ENCODE peak calls at places on chromosomes 7 and 10, in six cellular contexts. One of them, this sample, is unnamed.

GRCh38 chr7:80614911-80615310 is 23.5 kb upstream of the CD36 start:
- DNase-seq in upper lobe of right lung: no peak
- DNase-seq in CD8-positive, alpha-beta T cell: no peak
- DNase-seq in hepatocyte: no peak
- DNase-seq in Panc1: no peak
- DNase-seq in stomach: no peak
- DNase-seq in this sample: no peak

GRCh38 chr10:132457328-132458070 is 60.5 kb downstream of the PWWP2B start:
- DNase-seq in stomach: no peak
- DNase-seq in Panc1: no peak
- DNase-seq in CD8-positive, alpha-beta T cell: no peak
- DNase-seq in upper lobe of right lung: no peak
- DNase-seq in hepatocyte: no peak
- DNase-seq in this sample: no peak

GRCh38 chr10:126536148-126536547 is 134.3 kb downstream of the C10orf90 start:
- DNase-seq in Panc1: no peak
- DNase-seq in CD8-positive, alpha-beta T cell: no peak
- DNase-seq in upper lobe of right lung: no peak
- DNase-seq in stomach: no peak
- DNase-seq in hepatocyte: peak; percentile 32
- DNase-seq in this sample: no peak

GRCh38 chr7:55545496-55545895 is 26.8 kb downstream of the VOPP1 start:
- DNase-seq in CD8-positive, alpha-beta T cell: no peak
- DNase-seq in hepatocyte: no peak
- DNase-seq in upper lobe of right lung: no peak
- DNase-seq in Panc1: no peak
- DNase-seq in stomach: no peak
- DNase-seq in this sample: no peak

GRCh38 chr10:24363070-24363469 is 154.1 kb downstream of the KIAA1217 start:
- DNase-seq in upper lobe of right lung: no peak
- DNase-seq in Panc1: no peak
- DNase-seq in hepatocyte: no peak
- DNase-seq in CD8-positive, alpha-beta T cell: no peak
- DNase-seq in stomach: no peak
- DNase-seq in this sample: no peak

GRCh38 chr10:27625452-27626345 is 119.9 kb downstream of the MKX start:
- DNase-seq in upper lobe of right lung: no peak
- DNase-seq in CD8-positive, alpha-beta T cell: no peak
- DNase-seq in stomach: no peak
- DNase-seq in hepatocyte: no peak
- DNase-seq in Panc1: no peak
- DNase-seq in this sample: no peak

GRCh38 chr10:125708971-125709503 is 10.5 kb upstream of the EDRF1 start:
- DNase-seq in stomach: no peak
- DNase-seq in CD8-positive, alpha-beta T cell: no peak
- DNase-seq in upper lobe of right lung: no peak
- DNase-seq in Panc1: no peak
- DNase-seq in hepatocyte: no peak
- DNase-seq in this sample: no peak

GRCh38 chr10:124996127-124996853 is 54.4 kb downstream of the ZRANB1 start:
- DNase-seq in upper lobe of right lung: no peak
- DNase-seq in stomach: no peak
- DNase-seq in hepatocyte: no peak
- DNase-seq in Panc1: no peak
- DNase-seq in CD8-positive, alpha-beta T cell: no peak
- DNase-seq in this sample: peak; percentile 26

GRCh38 chr7:66145404-66145843 is 30.8 kb downstream of the CRCP start:
- DNase-seq in CD8-positive, alpha-beta T cell: no peak
- DNase-seq in stomach: peak; percentile 36
- DNase-seq in Panc1: no peak
- DNase-seq in hepatocyte: no peak
- DNase-seq in upper lobe of right lung: peak; percentile 67
- DNase-seq in this sample: no peak

GRCh38 chr10:94102436-94102835 is 108.7 kb downstream of the PLCE1 start:
- DNase-seq in CD8-positive, alpha-beta T cell: no peak
- DNase-seq in upper lobe of right lung: no peak
- DNase-seq in stomach: no peak
- DNase-seq in Panc1: no peak
- DNase-seq in hepatocyte: no peak
- DNase-seq in this sample: no peak

GRCh38 chr10:55629792-55630490 is 731.1 kb downstream of the ZWINT start:
- DNase-seq in stomach: peak; percentile 55
- DNase-seq in hepatocyte: peak; percentile 77
- DNase-seq in Panc1: peak; percentile 13
- DNase-seq in upper lobe of right lung: peak; percentile 64
- DNase-seq in CD8-positive, alpha-beta T cell: no peak
- DNase-seq in this sample: no peak

GRCh38 chr10:99983280-99983988 is 26.3 kb downstream of the DNMBP start:
- DNase-seq in CD8-positive, alpha-beta T cell: no peak
- DNase-seq in upper lobe of right lung: no peak
- DNase-seq in Panc1: no peak
- DNase-seq in stomach: no peak
- DNase-seq in hepatocyte: peak; percentile 52
- DNase-seq in this sample: no peak

GRCh38 chr7:43294080-43294630 is 181.7 kb downstream of the HECW1 start:
- DNase-seq in hepatocyte: peak; percentile 65
- DNase-seq in Panc1: no peak
- DNase-seq in CD8-positive, alpha-beta T cell: no peak
- DNase-seq in upper lobe of right lung: no peak
- DNase-seq in stomach: no peak
- DNase-seq in this sample: no peak

GRCh38 chr7:14054125-14054524 is 64.7 kb upstream of the ETV1 start:
- DNase-seq in stomach: no peak
- DNase-seq in CD8-positive, alpha-beta T cell: no peak
- DNase-seq in upper lobe of right lung: no peak
- DNase-seq in hepatocyte: no peak
- DNase-seq in Panc1: no peak
- DNase-seq in this sample: no peak

GRCh38 chr7:47493971-47494370 is 87.9 kb downstream of the TNS3 start:
- DNase-seq in hepatocyte: no peak
- DNase-seq in stomach: no peak
- DNase-seq in CD8-positive, alpha-beta T cell: no peak
- DNase-seq in Panc1: no peak
- DNase-seq in upper lobe of right lung: no peak
- DNase-seq in this sample: no peak

GRCh38 chr7:54837167-54837566 is 78.2 kb upstream of the SEC61G start:
- DNase-seq in upper lobe of right lung: no peak
- DNase-seq in stomach: no peak
- DNase-seq in CD8-positive, alpha-beta T cell: no peak
- DNase-seq in hepatocyte: no peak
- DNase-seq in Panc1: no peak
- DNase-seq in this sample: no peak

GRCh38 chr10:128322106-128322505 is 195.9 kb upstream of the MKI67 start:
- DNase-seq in CD8-positive, alpha-beta T cell: no peak
- DNase-seq in hepatocyte: no peak
- DNase-seq in Panc1: no peak
- DNase-seq in upper lobe of right lung: no peak
- DNase-seq in stomach: no peak
- DNase-seq in this sample: no peak

GRCh38 chr10:74949434-74949833 is 123.0 kb downstream of the KAT6B start:
- DNase-seq in CD8-positive, alpha-beta T cell: no peak
- DNase-seq in stomach: no peak
- DNase-seq in Panc1: no peak
- DNase-seq in upper lobe of right lung: no peak
- DNase-seq in hepatocyte: no peak
- DNase-seq in this sample: no peak

GRCh38 chr10:87966454-87966853 is 103.0 kb downstream of the PTEN start:
- DNase-seq in CD8-positive, alpha-beta T cell: no peak
- DNase-seq in stomach: no peak
- DNase-seq in upper lobe of right lung: no peak
- DNase-seq in hepatocyte: no peak
- DNase-seq in Panc1: no peak
- DNase-seq in this sample: no peak

GRCh38 chr7:128863433-128863989 is 855 bp downstream of the ATP6V1F start:
- DNase-seq in stomach: peak; percentile 42
- DNase-seq in CD8-positive, alpha-beta T cell: no peak
- DNase-seq in hepatocyte: peak; percentile 78
- DNase-seq in Panc1: no peak
- DNase-seq in upper lobe of right lung: no peak
- DNase-seq in this sample: peak; percentile 73

GRCh38 chr7:67738958-67739357 is 742.3 kb downstream of the TYW1 start:
- DNase-seq in stomach: no peak
- DNase-seq in hepatocyte: peak; percentile 65
- DNase-seq in upper lobe of right lung: no peak
- DNase-seq in Panc1: no peak
- DNase-seq in CD8-positive, alpha-beta T cell: no peak
- DNase-seq in this sample: no peak

GRCh38 chr10:118990326-118990725 is 39.2 kb upstream of the NANOS1 start:
- DNase-seq in Panc1: no peak
- DNase-seq in upper lobe of right lung: no peak
- DNase-seq in CD8-positive, alpha-beta T cell: no peak
- DNase-seq in stomach: no peak
- DNase-seq in hepatocyte: no peak
- DNase-seq in this sample: no peak

GRCh38 chr10:17472481-17473227 is 18.3 kb upstream of the ST8SIA6 start:
- DNase-seq in hepatocyte: no peak
- DNase-seq in upper lobe of right lung: no peak
- DNase-seq in CD8-positive, alpha-beta T cell: no peak
- DNase-seq in stomach: no peak
- DNase-seq in Panc1: no peak
- DNase-seq in this sample: no peak

GRCh38 chr7:1856966-1857441 is 186.9 kb downstream of the ELFN1 start:
- DNase-seq in Panc1: no peak
- DNase-seq in hepatocyte: no peak
- DNase-seq in CD8-positive, alpha-beta T cell: no peak
- DNase-seq in upper lobe of right lung: peak; percentile 62
- DNase-seq in stomach: no peak
- DNase-seq in this sample: no peak

GRCh38 chr10:104040382-104040781 is 45.3 kb downstream of the COL17A1 start:
- DNase-seq in Panc1: no peak
- DNase-seq in hepatocyte: no peak
- DNase-seq in stomach: no peak
- DNase-seq in upper lobe of right lung: no peak
- DNase-seq in CD8-positive, alpha-beta T cell: no peak
- DNase-seq in this sample: no peak

GRCh38 chr7:39084344-39084743 is 106.6 kb downstream of the POU6F2 start:
- DNase-seq in CD8-positive, alpha-beta T cell: no peak
- DNase-seq in hepatocyte: no peak
- DNase-seq in Panc1: no peak
- DNase-seq in upper lobe of right lung: no peak
- DNase-seq in stomach: no peak
- DNase-seq in this sample: no peak

GRCh38 chr10:96791902-96792301 is 40.2 kb upstream of the LCOR start:
- DNase-seq in hepatocyte: no peak
- DNase-seq in Panc1: no peak
- DNase-seq in CD8-positive, alpha-beta T cell: no peak
- DNase-seq in stomach: no peak
- DNase-seq in upper lobe of right lung: no peak
- DNase-seq in this sample: no peak

GRCh38 chr10:96794786-96795733 is 37.0 kb upstream of the LCOR start:
- DNase-seq in Panc1: no peak
- DNase-seq in upper lobe of right lung: no peak
- DNase-seq in CD8-positive, alpha-beta T cell: no peak
- DNase-seq in hepatocyte: peak; percentile 25
- DNase-seq in stomach: no peak
- DNase-seq in this sample: peak; percentile 42

GRCh38 chr10:96784253-96784652 is 47.8 kb upstream of the LCOR start:
- DNase-seq in Panc1: no peak
- DNase-seq in CD8-positive, alpha-beta T cell: no peak
- DNase-seq in stomach: no peak
- DNase-seq in upper lobe of right lung: no peak
- DNase-seq in hepatocyte: no peak
- DNase-seq in this sample: no peak

GRCh38 chr10:96789571-96790108 is 42.5 kb upstream of the LCOR start:
- DNase-seq in Panc1: no peak
- DNase-seq in CD8-positive, alpha-beta T cell: no peak
- DNase-seq in stomach: no peak
- DNase-seq in upper lobe of right lung: no peak
- DNase-seq in hepatocyte: no peak
- DNase-seq in this sample: peak; percentile 16
- TF ChIP-seq CTCF in Panc1: no peak
- TF ChIP-seq CTCF in CD8-positive, alpha-beta T cell: no peak
- TF ChIP-seq CTCF in stomach: no peak
- TF ChIP-seq CTCF in upper lobe of right lung: no peak
- TF ChIP-seq CTCF in hepatocyte: no peak
- TF ChIP-seq CTCF in this sample: no peak

DNA sequence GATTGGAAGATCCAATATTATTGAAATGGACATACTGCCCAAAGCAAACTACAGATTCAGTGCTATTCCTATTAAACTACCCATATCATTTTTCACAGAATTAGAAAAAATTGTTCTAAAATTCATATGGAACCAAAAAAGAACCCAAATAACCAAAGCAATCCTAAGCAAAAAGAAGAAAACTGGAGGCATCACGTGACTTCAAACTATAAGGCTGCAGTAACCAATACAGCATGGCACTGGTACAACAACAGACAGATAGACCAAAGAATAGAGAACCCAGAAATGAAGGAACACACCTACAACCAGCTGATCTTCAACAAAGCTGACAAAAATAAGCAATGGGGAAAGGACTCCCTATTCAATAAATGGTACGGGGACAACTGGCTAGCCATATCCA is 765.4 kb downstream of the SORCS3 start:
- DNase-seq in upper lobe of right lung: no peak
- DNase-seq in Panc1: no peak
- DNase-seq in stomach: no peak
- DNase-seq in CD8-positive, alpha-beta T cell: no peak
- DNase-seq in hepatocyte: no peak
- DNase-seq in this sample: no peak
- H3K9me3 ChIP-seq in upper lobe of right lung: no peaks in the 10 kb centered on the region
- H3K9me3 ChIP-seq in Panc1: peaks cover 4% of the 10 kb centered on the region
- H3K9me3 ChIP-seq in stomach: peaks cover 18% of the 10 kb centered on the region
- H3K9me3 ChIP-seq in CD8-positive, alpha-beta T cell: no peaks in the 10 kb centered on the region
- H3K9me3 ChIP-seq in hepatocyte: no peaks in the 10 kb centered on the region
- H3K9me3 ChIP-seq in this sample: no peaks in the 10 kb centered on the region

GRCh38 chr7:100053201-100053600 is 3.6 kb downstream of the ZSCAN21 start:
- DNase-seq in upper lobe of right lung: no peak
- DNase-seq in stomach: peak; percentile 50
- DNase-seq in Panc1: peak; percentile 46
- DNase-seq in hepatocyte: peak; percentile 69
- DNase-seq in CD8-positive, alpha-beta T cell: no peak
- DNase-seq in this sample: peak; percentile 60
- TF ChIP-seq CTCF in upper lobe of right lung: peak; percentile 34
- TF ChIP-seq CTCF in stomach: peak; percentile 32
- TF ChIP-seq CTCF in Panc1: no peak
- TF ChIP-seq CTCF in hepatocyte: peak; percentile 39
- TF ChIP-seq CTCF in CD8-positive, alpha-beta T cell: no peak
- TF ChIP-seq CTCF in this sample: peak; percentile 25

GRCh38 chr7:158550886-158551452 is 36.7 kb downstream of the PTPRN2 start:
- DNase-seq in Panc1: no peak
- DNase-seq in hepatocyte: no peak
- DNase-seq in stomach: no peak
- DNase-seq in CD8-positive, alpha-beta T cell: no peak
- DNase-seq in upper lobe of right lung: no peak
- DNase-seq in this sample: no peak

GRCh38 chr7:158548726-158549125 is 38.9 kb downstream of the PTPRN2 start:
- DNase-seq in hepatocyte: no peak
- DNase-seq in CD8-positive, alpha-beta T cell: no peak
- DNase-seq in stomach: no peak
- DNase-seq in Panc1: no peak
- DNase-seq in upper lobe of right lung: no peak
- DNase-seq in this sample: no peak

GRCh38 chr7:158547817-158548216 is 39.8 kb downstream of the PTPRN2 start:
- DNase-seq in hepatocyte: no peak
- DNase-seq in Panc1: no peak
- DNase-seq in upper lobe of right lung: no peak
- DNase-seq in CD8-positive, alpha-beta T cell: no peak
- DNase-seq in stomach: no peak
- DNase-seq in this sample: no peak

GRCh38 chr7:158549176-158549833 is 38.3 kb downstream of the PTPRN2 start:
- DNase-seq in hepatocyte: no peak
- DNase-seq in Panc1: no peak
- DNase-seq in stomach: peak; percentile 75
- DNase-seq in CD8-positive, alpha-beta T cell: no peak
- DNase-seq in upper lobe of right lung: no peak
- DNase-seq in this sample: no peak

GRCh38 chr7:158549834-158550700 is 37.6 kb downstream of the PTPRN2 start:
- DNase-seq in hepatocyte: no peak
- DNase-seq in upper lobe of right lung: no peak
- DNase-seq in CD8-positive, alpha-beta T cell: no peak
- DNase-seq in Panc1: no peak
- DNase-seq in stomach: no peak
- DNase-seq in this sample: no peak
- H3K9me3 ChIP-seq in hepatocyte: no peaks in the 10 kb centered on the region
- H3K9me3 ChIP-seq in upper lobe of right lung: no peaks in the 10 kb centered on the region
- H3K9me3 ChIP-seq in CD8-positive, alpha-beta T cell: no peaks in the 10 kb centered on the region
- H3K9me3 ChIP-seq in Panc1: no peaks in the 10 kb centered on the region
- H3K9me3 ChIP-seq in stomach: no peaks in the 10 kb centered on the region
- H3K9me3 ChIP-seq in this sample: no peaks in the 10 kb centered on the region

This sample was measured in Caco-2.